ENCODE peak calls at places on chromosomes 3 and 15, in six cellular contexts. A is HCT116, M is HepG2, B is SK-N-SH, T is K562, H is H1. D is an unnamed sample.

GRCh38 chr15:54840999-54841398 is 355.7 kb downstream of the RSL24D1 start:
- DNase-seq in A (no peak), T (no peak), B (no peak), M (no peak), H (peak), D (peak)

GRCh38 chr3:39013289-39013688 is 38.5 kb downstream of the SCN11A start:
- DNase-seq in B (no peak), H (no peak), M (no peak), T (no peak), A (no peak), D (peak)

GRCh38 chr3:71702131-71703024 is 22.8 kb downstream of the EIF4E3 start:
- DNase-seq in H (no peak), B (no peak), T (no peak), M (no peak), A (no peak), D (no peak)

GRCh38 chr3:144687862-144688261 is 716.2 kb downstream of the DIPK2A start:
- DNase-seq in T (no peak), B (peak), H (no peak), A (no peak), M (peak), D (peak)

GRCh38 chr3:64234571-64234970 is 9.3 kb upstream of the PRICKLE2 start:
- DNase-seq in H (no peak), A (no peak), B (no peak), T (no peak), M (no peak), D (no peak)

GRCh38 chr3:125212509-125213372 is at the start of gene SLC12A8:
- DNase-seq in H (peak), T (no peak), A (no peak), M (no peak), B (peak), D (no peak)

GRCh38 chr3:189712906-189713483 is 81.8 kb downstream of the TP63 start:
- DNase-seq in T (no peak), A (no peak), M (peak), H (no peak), B (no peak), D (no peak)

GRCh38 chr15:70478251-70478990 is 284.9 kb downstream of the UACA start:
- DNase-seq in T (no peak), M (no peak), B (peak), H (no peak), A (no peak), D (no peak)

GRCh38 chr3:189635385-189635784 is 4.2 kb downstream of the TP63 start:
- DNase-seq in M (no peak), A (no peak), B (no peak), T (no peak), H (no peak), D (peak)

GRCh38 chr3:37588761-37589160 is 272.9 kb upstream of the CTDSPL start:
- DNase-seq in A (no peak), T (no peak), H (no peak), M (no peak), B (no peak), D (no peak)

GRCh38 chr3:10417849-10418248 is 87.5 kb downstream of the ATP2B2 start:
- DNase-seq in H (no peak), T (peak), M (peak), A (peak), B (peak), D (no peak)

GRCh38 chr3:160801386-160802118 is 45.5 kb downstream of the PPM1L start:
- DNase-seq in T (no peak), H (no peak), M (no peak), B (no peak), A (no peak), D (no peak)
- TF ChIP-seq YY1 in T (no peak), H (no peak), M (no peak), B (no peak), A (no peak), D (no peak)

GRCh38 chr3:42216302-42216701 is 49.7 kb downstream of the CCK start:
- DNase-seq in M (no peak), B (no peak), A (no peak), T (no peak), H (no peak), D (no peak)

GRCh38 chr3:42213417-42213816 is 52.6 kb downstream of the CCK start:
- DNase-seq in M (no peak), A (no peak), B (no peak), T (no peak), H (no peak), D (no peak)

GRCh38 chr3:42216820-42217416 is 49.1 kb downstream of the CCK start:
- DNase-seq in B (no peak), T (no peak), A (no peak), M (no peak), H (peak), D (no peak)

GRCh38 chr3:42214064-42214463 is 51.9 kb downstream of the CCK start:
- DNase-seq in M (no peak), H (no peak), T (no peak), A (no peak), B (no peak), D (no peak)

DNA sequence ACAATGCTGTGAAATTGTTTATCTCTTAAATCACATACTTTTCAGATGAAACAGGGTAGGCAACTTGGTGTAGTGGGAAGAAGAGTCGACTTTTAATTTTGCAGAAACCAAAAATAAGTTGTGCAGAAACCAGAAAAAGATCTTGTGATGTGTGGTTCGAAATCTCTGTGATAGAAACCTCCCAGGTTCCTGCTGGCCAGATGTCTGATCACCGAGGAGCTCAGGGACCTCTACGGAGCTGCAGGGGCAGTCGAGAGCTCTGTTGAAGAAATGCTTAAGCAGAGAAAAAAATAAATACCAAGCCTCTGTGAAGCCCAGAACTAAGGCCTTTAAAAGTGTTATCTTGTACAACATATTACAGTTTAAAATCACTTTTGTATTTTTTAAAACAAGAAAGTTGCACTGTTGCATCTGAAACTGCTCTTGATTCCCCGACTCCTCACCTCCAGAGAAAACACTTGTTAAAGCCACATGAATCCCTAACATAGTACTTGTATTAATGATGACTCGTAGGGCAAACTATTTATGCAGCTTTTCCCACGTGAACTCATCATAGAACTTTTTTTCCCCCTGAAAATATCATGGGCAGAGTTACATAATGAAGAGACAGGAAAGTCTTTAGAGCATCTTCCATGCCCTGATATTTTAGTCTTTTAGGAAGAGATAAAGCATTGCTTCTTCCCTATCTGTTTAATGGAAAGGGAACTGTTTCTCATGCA is 51.3 kb downstream of the CCK start:
- DNase-seq in T (no peak), B (no peak), A (no peak), H (no peak), M (no peak), D (no peak)
- TF ChIP-seq YY1 in T (no peak), B (no peak), A (no peak), H (no peak), M (no peak), D (no peak)

GRCh38 chr15:93041159-93041547 is 47.9 kb downstream of the RGMA start:
- DNase-seq in H (no peak), M (no peak), T (no peak), A (no peak), B (no peak), D (no peak)

GRCh38 chr15:93042211-93042610 is 46.8 kb downstream of the RGMA start:
- DNase-seq in M (no peak), H (no peak), B (no peak), A (no peak), T (no peak), D (no peak)

GRCh38 chr15:93044301-93045190 is 44.5 kb downstream of the RGMA start:
- DNase-seq in H (no peak), B (no peak), M (no peak), T (no peak), A (no peak), D (no peak)

GRCh38 chr15:93043621-93044300 is 45.2 kb downstream of the RGMA start:
- DNase-seq in T (peak), H (no peak), A (no peak), M (no peak), B (no peak), D (no peak)

GRCh38 chr15:93042691-93043378 is 46.2 kb downstream of the RGMA start:
- DNase-seq in H (no peak), B (no peak), A (no peak), T (no peak), M (no peak), D (no peak)
- TF ChIP-seq YY1 in H (no peak), B (no peak), A (no peak), T (no peak), M (no peak), D (no peak)

GRCh38 chr3:73625124-73625665 is 454 bp upstream of the PDZRN3 start:
- DNase-seq in T (no peak), H (peak), B (peak), A (no peak), M (no peak), D (peak)
- TF ChIP-seq YY1 in T (no peak), H (no peak), B (peak), A (no peak), M (no peak), D (no peak)

DNA sequence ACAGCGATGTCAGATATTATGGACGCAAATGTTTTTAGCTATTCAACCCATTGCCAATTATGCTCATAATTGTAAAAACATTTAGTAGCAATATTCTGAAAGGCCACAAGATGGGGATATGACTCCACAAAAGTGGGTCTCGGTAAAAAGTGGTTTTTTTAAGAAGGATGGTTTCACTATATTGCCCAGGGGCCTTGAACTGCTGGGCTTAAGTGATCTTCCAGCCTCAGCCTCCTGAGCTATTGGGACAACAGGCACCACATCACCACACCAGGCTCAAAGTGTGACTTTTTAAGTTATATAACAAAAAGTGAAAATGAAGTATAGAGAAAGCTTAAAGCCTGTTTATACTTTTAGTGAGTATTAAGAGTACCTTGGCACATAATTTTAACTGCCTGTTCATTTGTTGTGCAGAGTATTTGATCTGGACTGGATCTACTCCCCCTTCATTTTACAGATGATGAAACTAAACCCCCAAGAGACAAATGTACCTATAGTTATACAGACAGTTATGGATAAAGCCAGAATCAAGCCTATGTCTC is 9.4 kb downstream of the NAA50 start:
- DNase-seq in T (no peak), H (no peak), M (peak), A (peak), B (peak), D (peak)
- TF ChIP-seq YY1 in T (no peak), H (no peak), M (no peak), A (no peak), B (no peak), D (no peak)

DNA sequence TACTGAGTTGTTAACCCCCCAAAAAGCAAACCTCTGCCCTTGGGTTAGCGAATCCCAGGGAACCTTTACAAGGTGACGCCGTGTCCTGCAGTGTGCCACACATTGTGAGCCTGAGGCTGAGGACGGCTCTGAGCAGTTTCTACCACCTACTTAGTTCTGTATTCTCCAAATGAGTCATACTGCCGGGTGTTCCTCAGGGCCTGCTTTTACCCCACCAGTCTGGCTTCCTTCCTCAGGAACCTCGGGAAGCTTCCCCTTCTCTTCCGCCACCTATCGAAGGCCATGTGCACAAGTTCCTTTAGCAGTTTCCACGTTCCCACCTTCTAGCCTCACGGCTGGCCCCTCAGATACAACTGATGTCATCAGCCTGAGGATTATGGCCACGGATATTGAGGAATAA is 384.0 kb upstream of the TPM1 start:
- DNase-seq in A (no peak), B (no peak), H (no peak), T (no peak), M (no peak), D (no peak)
- TF ChIP-seq YY1 in A (no peak), B (no peak), H (no peak), T (no peak), M (no peak), D (no peak)

GRCh38 chr3:152021951-152022461 is 148.6 kb downstream of the SUCNR1 start:
- DNase-seq in M (no peak), H (no peak), T (no peak), B (no peak), A (peak), D (no peak)

GRCh38 chr3:152030320-152030719 is 156.9 kb downstream of the SUCNR1 start:
- DNase-seq in T (no peak), A (no peak), M (no peak), B (no peak), H (no peak), D (no peak)

GRCh38 chr3:152031321-152031720 is 157.9 kb downstream of the SUCNR1 start:
- DNase-seq in H (no peak), T (no peak), M (no peak), A (no peak), B (no peak), D (no peak)

DNA sequence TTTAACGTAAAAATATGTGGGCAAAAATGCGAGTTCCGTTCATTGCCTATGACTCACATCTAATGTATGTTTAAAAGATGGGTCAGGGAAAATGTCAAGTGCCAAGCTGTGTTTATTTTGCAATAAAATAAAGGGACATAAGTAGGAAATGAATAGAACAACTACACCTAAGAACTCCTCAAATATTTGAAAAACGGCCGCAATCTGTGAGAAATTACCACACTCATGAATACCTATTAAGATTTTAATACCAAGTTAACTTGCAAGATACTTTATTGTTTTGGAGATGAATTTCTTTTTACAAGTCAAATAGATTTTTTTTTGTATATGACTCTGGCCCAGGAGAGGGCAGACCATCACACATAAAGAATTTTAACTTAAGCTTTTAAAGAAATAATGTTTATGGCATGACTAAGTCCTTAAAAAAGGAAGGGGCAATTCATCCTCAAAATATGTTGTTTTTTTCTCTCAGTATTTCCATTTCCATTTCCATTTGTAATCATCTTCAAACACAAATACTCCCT is 152.7 kb downstream of the SUCNR1 start:
- DNase-seq in M (no peak), B (no peak), H (no peak), A (peak), T (no peak), D (no peak)
- TF ChIP-seq YY1 in M (no peak), B (no peak), H (no peak), A (no peak), T (no peak), D (no peak)

GRCh38 chr3:111715911-111716523 is 120.9 kb upstream of the ZBED2 start:
- DNase-seq in A (no peak), T (peak), H (peak), M (peak), B (peak), D (no peak)
- TF ChIP-seq YY1 in A (no peak), T (no peak), H (no peak), M (no peak), B (no peak), D (no peak)